ENCODE peak calls at places on chromosome 12, in eight cellular contexts. T, U, G, C, J, L, Q and V are unnamed samples.

GRCh38 chr12:10941916-10942607 is 3.0 kb upstream of the TAS2R14 start:
- DNase-seq in T (no peak), U (no peak), G (no peak), C (no peak), J (no peak), L (peak), Q (no peak), V (no peak)

GRCh38 chr12:15001733-15002471 is 29.1 kb downstream of the PDE6H start:
- DNase-seq in T (peak), U (peak), G (no peak), C (peak), J (no peak), L (peak), Q (peak), V (no peak)

GRCh38 chr12:42669471-42669997 is 80.0 kb upstream of the PRICKLE1 start:
- DNase-seq in T (no peak), U (no peak), G (no peak), C (no peak), J (no peak), L (no peak), Q (no peak), V (no peak)

GRCh38 chr12:116202940-116203339 is 74.6 kb downstream of the MED13L start:
- DNase-seq in T (no peak), U (no peak), G (no peak), C (no peak), J (no peak), L (peak), Q (no peak), V (no peak)

GRCh38 chr12:29160230-29160629 is 11.2 kb downstream of the FAR2 start:
- DNase-seq in T (no peak), U (no peak), G (no peak), C (no peak), J (no peak), L (no peak), Q (no peak), V (no peak)

GRCh38 chr12:109092484-109093021 is 719 bp downstream of the ALKBH2 start:
- DNase-seq in T (no peak), U (no peak), G (no peak), C (no peak), J (no peak), L (no peak), Q (no peak), V (no peak)

GRCh38 chr12:79934309-79935020 is 432 bp downstream of the PPP1R12A start:
- DNase-seq in T (peak), U (peak), G (peak), C (peak), J (peak), L (peak), Q (peak), V (peak)

GRCh38 chr12:6327591-6328041 is 14.3 kb downstream of the TNFRSF1A start:
- DNase-seq in T (no peak), U (no peak), G (no peak), C (no peak), J (no peak), L (no peak), Q (no peak), V (no peak)

GRCh38 chr12:58530421-58531067 is 389.8 kb downstream of the LRIG3 start:
- DNase-seq in T (no peak), U (peak), G (no peak), C (no peak), J (no peak), L (peak), Q (no peak), V (no peak)

GRCh38 chr12:123808167-123808566 is 46.1 kb downstream of the DNAH10 start:
- DNase-seq in T (no peak), U (peak), G (peak), C (no peak), J (no peak), L (peak), Q (peak), V (no peak)

GRCh38 chr12:124387510-124387855 is 92.6 kb downstream of the RFLNA start:
- DNase-seq in T (no peak), U (no peak), G (no peak), C (no peak), J (no peak), L (no peak), Q (no peak), V (no peak)

GRCh38 chr12:131313635-131314034 is 359.9 kb downstream of the ADGRD1 start:
- DNase-seq in T (no peak), U (no peak), G (no peak), C (no peak), J (no peak), L (no peak), Q (no peak), V (no peak)

GRCh38 chr12:85225501-85225900 is 54.5 kb upstream of the ALX1 start:
- DNase-seq in T (no peak), U (no peak), G (no peak), C (no peak), J (no peak), L (no peak), Q (no peak), V (no peak)

GRCh38 chr12:128267651-128268347 is 829 bp downstream of the TMEM132C start:
- DNase-seq in T (no peak), U (no peak), G (peak), C (no peak), J (peak), L (no peak), Q (no peak), V (no peak)

GRCh38 chr12:96456265-96456974 is 33.0 kb upstream of the CFAP54 start:
- DNase-seq in T (no peak), U (no peak), G (no peak), C (no peak), J (peak), L (no peak), Q (no peak), V (no peak)